ENCODE peak calls at places on chromosomes 6 and 20, in four cellular contexts. O is AG09309, X is hippocampal formation, Y is posterior vena cava. J is an unnamed sample.
A peak's percentile ranks its signal among the peaks of the same experiment; 100 is the strongest.

GRCh38 chr6:106056060-106056737 is 29.9 kb upstream of the PRDM1 start:
- DNase-seq in O (no peak), X (no peak), Y (no peak), J (no peak)

GRCh38 chr20:37976862-37977261 is 56.4 kb downstream of the TTI1 start:
- DNase-seq in Y (no peak), O (no peak), X (no peak), J (no peak)

GRCh38 chr6:63636516-63636968 is 940 bp downstream of the PHF3 start:
- DNase-seq in Y (peak; percentile 83), O (no peak), X (peak; percentile 59), J (peak; percentile 41)

GRCh38 chr6:89183294-89183693 is 33.9 kb downstream of the GABRR1 start:
- DNase-seq in Y (no peak), O (no peak), X (no peak), J (no peak)

GRCh38 chr20:34437330-34437986 is 74.4 kb downstream of the ITCH start:
- DNase-seq in Y (no peak), O (no peak), X (no peak), J (no peak)

GRCh38 chr20:63521602-63522001 is 1.0 kb downstream of the PPDPF start:
- DNase-seq in Y (peak; percentile 79), X (no peak), O (no peak), J (peak; percentile 6)

GRCh38 chr6:14932485-14933178 is 313.2 kb upstream of the JARID2 start:
- DNase-seq in O (no peak), Y (no peak), X (peak; percentile 43), J (no peak)

GRCh38 chr6:157269261-157269794 is 54.0 kb downstream of the TMEM242 start:
- DNase-seq in Y (peak; percentile 94), O (peak; percentile 31), X (no peak), J (no peak)

GRCh38 chr6:157314705-157315321 is 8.5 kb downstream of the TMEM242 start:
- DNase-seq in Y (no peak), X (no peak), O (peak; percentile 59), J (peak; percentile 72)

GRCh38 chr20:23152308-23152892 is 66.3 kb upstream of the CD93 start:
- DNase-seq in Y (peak; percentile 95), O (peak; percentile 57), X (no peak), J (no peak)

GRCh38 chr6:107267634-107268033 is 152.3 kb upstream of the BEND3 start:
- DNase-seq in Y (no peak), X (no peak), O (no peak), J (no peak)

GRCh38 chr6:71394001-71394432 is 105.4 kb downstream of the OGFRL1 start:
- DNase-seq in O (no peak), Y (no peak), X (no peak), J (no peak)

GRCh38 chr6:132316970-132317369 is 84.3 kb downstream of the MOXD1 start:
- DNase-seq in Y (no peak), O (no peak), X (no peak), J (no peak)

GRCh38 chr6:34771727-34772126 is 14.4 kb downstream of the SNRPC start:
- DNase-seq in Y (no peak), X (no peak), O (no peak), J (no peak)

GRCh38 chr6:39777661-39778060 is 14.5 kb upstream of the DAAM2 start:
- DNase-seq in O (no peak), Y (no peak), X (no peak), J (no peak)

GRCh38 chr6:13486679-13487121 is 700 bp downstream of the GFOD1 start:
- DNase-seq in X (peak; percentile 57), Y (peak; percentile 90), O (no peak), J (peak; percentile 73)

GRCh38 chr6:155273438-155273837 is 9.6 kb downstream of the CLDN20 start:
- DNase-seq in Y (no peak), X (no peak), O (peak; percentile 61), J (no peak)

GRCh38 chr6:126804255-126805064 is 314.0 kb upstream of the RSPO3 start:
- DNase-seq in O (no peak), Y (no peak), X (no peak), J (no peak)

GRCh38 chr6:116335612-116336011 is 35.1 kb upstream of the DSE start:
- DNase-seq in X (no peak), O (no peak), Y (no peak), J (no peak)

GRCh38 chr6:16524380-16524707 is 236.9 kb downstream of the ATXN1 start:
- DNase-seq in X (no peak), Y (no peak), O (no peak), J (no peak)

GRCh38 chr20:34475979-34476736 is 40.1 kb upstream of the DYNLRB1 start:
- DNase-seq in X (peak; percentile 10), O (no peak), Y (peak; percentile 87), J (no peak)

GRCh38 chr6:166586424-166587156 is at the start of gene RAMACL:
- DNase-seq in Y (no peak), O (no peak), X (no peak), J (peak; percentile 8)

GRCh38 chr6:44593539-44593944 is 206.0 kb downstream of the CDC5L start:
- DNase-seq in Y (no peak), X (no peak), O (no peak), J (peak; percentile 48)

GRCh38 chr20:25623736-25624499 is at the start of gene NANP:
- DNase-seq in X (peak; percentile 91), Y (peak; percentile 99), O (peak; percentile 90), J (peak; percentile 76)

GRCh38 chr6:130520235-130520634 is 154.4 kb downstream of the TMEM200A start:
- DNase-seq in O (peak; percentile 14), Y (no peak), X (no peak), J (no peak)

GRCh38 chr20:59783020-59784010 is 150.1 kb downstream of the SYCP2 start:
- DNase-seq in Y (no peak), O (no peak), X (peak; percentile 53), J (no peak)

GRCh38 chr6:109460161-109460830 is 4.7 kb upstream of the MICAL1 start:
- DNase-seq in X (no peak), Y (no peak), O (no peak), J (no peak)

GRCh38 chr6:71248306-71248705 is 40.3 kb upstream of the OGFRL1 start:
- DNase-seq in Y (no peak), O (peak; percentile 10), X (peak; percentile 9), J (no peak)

GRCh38 chr20:49914310-49915117 is 815 bp downstream of the SPATA2 start:
- DNase-seq in Y (peak; percentile 26), X (no peak), O (no peak), J (no peak)